ENCODE peak calls at places on chromosome 3, in five cellular contexts. K is IMR-90, R is neuronal stem cell, L is H1, V is trophoblast cell. G is an unnamed sample.

GRCh38 chr3:126130981-126131750 is 47.2 kb upstream of the SLC41A3 start:
- DNase-seq in R (no peak), L (peak), V (no peak), K (no peak), G (no peak)

GRCh38 chr3:69443554-69443953 is 57.7 kb upstream of the FRMD4B start:
- DNase-seq in V (no peak), L (no peak), R (no peak), K (peak), G (no peak)

GRCh38 chr3:194631696-194632095 is 1.5 kb downstream of the TMEM44 start:
- DNase-seq in R (no peak), K (no peak), L (no peak), V (no peak), G (peak)

GRCh38 chr3:85120879-85121278 is 162.1 kb downstream of the CADM2 start:
- DNase-seq in K (no peak), R (no peak), V (no peak), L (no peak), G (no peak)

GRCh38 chr3:31777092-31777491 is 204.0 kb downstream of the OSBPL10 start:
- DNase-seq in L (no peak), V (no peak), K (peak), R (no peak), G (no peak)

GRCh38 chr3:188901126-188901525 is 270.6 kb upstream of the TPRG1 start:
- DNase-seq in V (no peak), L (no peak), R (no peak), K (peak), G (peak)

GRCh38 chr3:131972091-131972490 is 62.7 kb downstream of the CPNE4 start:
- DNase-seq in R (no peak), V (no peak), K (no peak), L (no peak), G (no peak)

GRCh38 chr3:134423153-134423552 is 48.9 kb upstream of the AMOTL2 start:
- DNase-seq in V (no peak), L (no peak), K (peak), R (no peak), G (no peak)

GRCh38 chr3:9803494-9803893 is 6.6 kb upstream of the TTLL3 start:
- DNase-seq in L (no peak), R (no peak), V (no peak), K (no peak), G (no peak)

GRCh38 chr3:62954579-62954978 is 79.4 kb upstream of the CADPS start:
- DNase-seq in L (no peak), R (no peak), K (no peak), V (no peak), G (no peak)

GRCh38 chr3:29447946-29448632 is 167.2 kb downstream of the RBMS3 start:
- DNase-seq in K (no peak), R (no peak), L (no peak), V (no peak), G (no peak)

GRCh38 chr3:52715714-52716305 is 9.9 kb downstream of the SPCS1 start:
- DNase-seq in R (no peak), V (no peak), K (no peak), L (no peak), G (no peak)

GRCh38 chr3:157051625-157052024 is 108.3 kb downstream of the CCNL1 start:
- DNase-seq in R (no peak), K (no peak), V (no peak), L (no peak), G (no peak)

GRCh38 chr3:194182130-194182529 is 46.2 kb downstream of the HES1 start:
- DNase-seq in K (no peak), R (no peak), V (no peak), L (no peak), G (no peak)

GRCh38 chr3:112984485-112984884 is 6.3 kb upstream of the GTPBP8 start:
- DNase-seq in R (no peak), K (peak), V (no peak), L (no peak), G (peak)

GRCh38 chr3:26099692-26100091 is 309.8 kb downstream of the OXSM start:
- DNase-seq in L (no peak), K (no peak), R (no peak), V (no peak), G (no peak)

GRCh38 chr3:157618075-157618760 is 115.0 kb upstream of the VEPH1 start:
- DNase-seq in R (peak), K (peak), V (peak), L (no peak), G (peak)

GRCh38 chr3:110623571-110623970 is 448.0 kb upstream of the NECTIN3 start:
- DNase-seq in L (no peak), K (no peak), R (no peak), V (no peak), G (no peak)

GRCh38 chr3:56303508-56303907 is 164.8 kb downstream of the ERC2 start:
- DNase-seq in R (peak), K (peak), L (peak), V (peak), G (peak)

GRCh38 chr3:186471781-186472180 is 72.4 kb downstream of the CRYGS start:
- DNase-seq in R (no peak), V (no peak), L (no peak), K (no peak), G (no peak)

GRCh38 chr3:17401912-17402311 is 340.5 kb downstream of the TBC1D5 start:
- DNase-seq in L (no peak), K (no peak), V (no peak), R (no peak), G (no peak)

GRCh38 chr3:134525293-134525692 is 39.4 kb downstream of the CEP63 start:
- DNase-seq in V (no peak), L (no peak), K (no peak), R (no peak), G (no peak)

GRCh38 chr3:12808587-12808986 is 12.1 kb downstream of the CAND2 start:
- DNase-seq in K (no peak), V (no peak), R (no peak), L (no peak), G (no peak)

GRCh38 chr3:12810013-12810780 is 13.7 kb downstream of the CAND2 start:
- DNase-seq in L (peak), R (peak), V (peak), K (peak), G (peak)

GRCh38 chr3:12807960-12808359 is 11.5 kb downstream of the CAND2 start:
- DNase-seq in L (no peak), V (no peak), K (no peak), R (no peak), G (no peak)

GRCh38 chr3:12809001-12809400 is 12.5 kb downstream of the CAND2 start:
- DNase-seq in R (no peak), L (no peak), K (no peak), V (no peak), G (no peak)

DNA sequence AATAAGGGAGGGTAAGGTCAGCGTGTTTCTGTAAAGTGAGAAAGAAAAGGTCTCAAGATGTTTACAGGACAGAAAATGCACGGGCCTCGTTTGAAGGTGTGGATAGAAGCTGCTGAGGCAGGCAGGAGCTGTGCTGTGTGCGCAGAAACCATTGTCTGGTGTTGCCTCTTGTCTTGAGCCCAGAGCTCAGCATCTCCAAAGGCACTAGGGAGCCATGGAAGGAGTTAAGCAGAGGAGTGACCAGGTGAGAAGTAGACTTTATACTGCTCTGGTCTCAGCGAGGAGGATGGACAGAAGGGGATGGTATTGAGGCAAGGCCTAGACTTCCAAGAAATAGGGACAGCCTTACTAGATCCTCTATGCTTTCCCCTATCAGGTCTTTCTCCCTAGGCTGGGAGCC is 13.0 kb downstream of the CAND2 start:
- DNase-seq in R (no peak), V (no peak), L (no peak), K (no peak), G (no peak)
- H2AFZ ChIP-seq in R (peak), V (no peak), L (peak), K (peak), G (no peak)

DNA sequence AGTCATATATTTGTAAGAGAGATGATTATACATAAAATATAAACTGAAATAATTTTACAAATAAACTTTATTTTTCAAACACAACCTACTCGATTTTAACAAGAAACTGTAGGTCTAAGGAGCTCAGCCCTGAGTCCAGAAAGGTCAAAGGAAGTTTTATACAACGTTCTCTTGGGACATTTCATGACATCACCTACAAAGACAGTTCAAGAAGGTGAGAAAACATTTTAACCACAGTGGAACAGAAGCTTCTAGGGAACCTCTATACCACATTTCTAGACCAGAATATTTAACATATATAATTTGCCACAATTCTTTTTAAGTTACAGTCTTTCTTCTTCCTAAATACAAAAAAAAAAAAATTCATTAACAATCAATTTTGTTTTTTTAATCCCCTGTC is 40.1 kb downstream of the CBLB start:
- DNase-seq in R (no peak), L (no peak), K (no peak), V (no peak), G (peak)
- H2BK120ac ChIP-seq in R (no peak), L (no peak), K (no peak), V (no peak), G (no peak)

GRCh38 chr3:138943724-138944131 is 3.2 kb downstream of the FOXL2 start:
- DNase-seq in V (no peak), K (no peak), R (no peak), L (no peak), G (peak)

GRCh38 chr3:138945646-138946553 is 1.0 kb downstream of the FOXL2 start:
- DNase-seq in V (peak), L (peak), K (peak), R (no peak), G (no peak)

GRCh38 chr3:138944136-138944658 is 2.7 kb downstream of the FOXL2 start:
- DNase-seq in V (no peak), R (no peak), K (no peak), L (peak), G (no peak)

GRCh38 chr3:138946554-138947302 is at the start of the genes FOXL2 and FOXL2NB:
- DNase-seq in R (peak), K (peak), L (peak), V (peak), G (peak)

DNA sequence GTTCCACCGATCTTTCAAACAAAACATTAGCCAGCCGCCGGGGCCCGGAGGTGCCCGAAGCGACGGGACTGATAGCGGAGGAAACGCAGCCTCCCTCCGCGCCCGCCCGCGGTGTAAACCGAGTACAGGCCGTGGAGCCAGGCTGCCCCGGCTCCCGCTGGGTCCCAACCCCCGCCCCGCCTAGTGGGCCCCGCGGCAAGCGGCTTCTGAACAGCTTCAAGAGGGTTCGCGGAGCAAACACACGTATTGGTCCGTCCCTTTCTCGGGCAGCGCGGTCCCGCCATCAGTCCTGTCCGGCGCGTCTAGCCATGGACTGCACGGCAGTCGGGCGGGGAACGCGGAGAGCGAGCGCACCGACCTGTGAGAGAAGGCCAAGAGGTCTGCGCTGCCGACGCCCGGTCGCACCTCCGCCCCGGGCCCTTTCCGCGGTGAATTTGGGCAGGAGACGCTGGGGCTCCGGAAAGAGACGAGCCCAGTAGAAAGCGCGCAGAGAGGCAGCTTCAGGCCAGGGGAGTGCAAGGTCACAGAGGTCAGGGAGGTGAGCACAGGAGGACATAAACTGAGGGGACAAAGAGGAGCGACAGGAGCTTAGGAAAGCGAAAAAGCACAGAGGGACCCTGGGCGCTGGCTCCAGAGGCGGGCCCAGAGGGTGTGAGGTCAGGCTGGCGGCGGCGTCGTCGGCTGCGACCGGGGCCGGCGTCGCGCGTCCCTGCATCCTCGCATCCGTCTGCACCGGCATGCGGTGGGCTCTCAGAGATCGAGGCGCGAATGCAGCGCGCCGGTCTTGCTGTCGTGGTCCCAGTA is 1.9 kb downstream of the FOXL2 start:
- DNase-seq in R (peak), V (no peak), K (no peak), L (peak), G (peak)
- H3K4me3 ChIP-seq in R (peak), V (no peak), K (no peak), L (peak), G (peak)

DNA sequence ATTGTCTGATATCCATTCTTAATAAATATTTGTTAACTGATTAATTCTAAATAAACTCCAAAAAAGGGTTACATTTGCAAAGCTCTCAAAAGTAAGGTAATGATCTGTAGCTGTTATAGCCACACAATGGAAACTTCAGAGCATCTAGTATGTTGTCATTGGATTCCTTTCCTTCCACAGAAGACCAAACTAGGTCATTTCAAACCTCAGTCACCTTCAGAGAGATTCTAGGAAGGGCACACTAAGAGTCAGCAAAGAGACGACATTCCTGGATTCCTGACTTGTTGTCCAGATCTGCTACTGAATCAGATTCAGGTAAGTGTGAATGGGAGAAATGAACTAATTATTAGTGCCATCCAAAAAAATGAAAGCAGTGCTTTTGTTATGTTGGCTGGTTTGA is 3.0 kb upstream of the COL8A1 start:
- DNase-seq in V (no peak), K (no peak), R (no peak), L (no peak), G (no peak)
- H2AFZ ChIP-seq in V (no peak), K (no peak), R (no peak), L (no peak), G (no peak)

DNA sequence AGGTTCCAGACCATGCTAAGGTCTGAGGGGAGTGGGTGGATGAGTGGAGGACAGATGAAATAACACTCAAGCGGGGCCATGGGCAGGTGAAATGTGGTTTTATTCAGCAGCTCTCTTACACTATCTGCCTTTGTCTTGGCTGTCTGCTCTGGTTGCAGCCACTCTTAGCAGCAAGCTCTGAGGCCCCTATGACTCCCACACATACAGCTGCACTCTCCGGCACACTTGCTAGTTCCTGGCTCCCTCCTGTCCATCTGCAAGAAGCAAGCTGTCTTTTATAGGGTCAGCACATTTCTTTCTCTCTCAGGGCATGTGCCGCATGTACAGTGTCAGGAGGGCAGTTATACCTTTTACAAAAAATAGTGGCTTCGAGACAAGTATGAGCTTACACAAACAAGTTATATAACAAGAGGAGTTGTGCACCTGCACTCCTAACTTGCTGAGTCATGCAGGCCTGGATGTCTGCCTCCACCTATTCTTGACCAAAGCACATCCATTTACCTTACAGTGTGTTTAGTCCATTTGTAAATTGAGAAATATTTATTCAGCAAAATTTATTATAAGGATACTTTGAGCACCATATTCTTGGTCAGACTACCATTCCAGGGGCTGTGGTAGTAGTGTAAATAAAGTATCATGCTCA is 683.7 kb upstream of the CBLB start:
- DNase-seq in R (no peak), L (no peak), V (no peak), K (no peak), G (no peak)
- H2BK120ac ChIP-seq in R (no peak), L (no peak), V (no peak), K (no peak), G (no peak)

GRCh38 chr3:128994173-128994512 is 267 bp upstream of the CFAP92 start:
- DNase-seq in K (no peak), V (no peak), L (no peak), R (no peak), G (no peak)
- H3K4me3 ChIP-seq in K (no peak), V (no peak), L (peak), R (peak), G (no peak)

GRCh38 chr3:174958671-174959328 is 99.7 kb downstream of the NAALADL2 start:
- DNase-seq in R (no peak), K (peak), V (no peak), L (no peak), G (peak)
- H2AFZ ChIP-seq in R (no peak), K (no peak), V (no peak), L (no peak), G (no peak)

G was measured in mesenchymal stem cell.